ENCODE peak calls at places on chromosome 11, in eight cellular contexts. Z, G, Y, R, E, X, I and M are unnamed samples. For H3K9me3, the result is how much of the 10 kb centered on the place peaks cover.

GRCh38 chr11:117945047-117945820 is 16.0 kb upstream of the TMPRSS13 start:
- DNase-seq in G (no peak), X (no peak), I (no peak), Y (no peak), R (no peak), Z (no peak), E (no peak), M (no peak)

GRCh38 chr11:127640822-127641485 is 640.4 kb upstream of the KIRREL3 start:
- DNase-seq in R (no peak), Z (no peak), Y (no peak), X (no peak), G (peak), I (no peak), E (no peak), M (no peak)

GRCh38 chr11:17779861-17780594 is 45.4 kb downstream of the KCNC1 start:
- DNase-seq in X (no peak), I (peak), R (no peak), Y (no peak), Z (no peak), E (no peak), G (no peak), M (no peak)

GRCh38 chr11:3905080-3905953 is 49.9 kb downstream of the STIM1 start:
- DNase-seq in I (no peak), E (peak), G (peak), Z (peak), R (peak), Y (peak), X (peak), M (peak)

GRCh38 chr11:66720223-66720898 is 8.7 kb downstream of the SPTBN2 start:
- DNase-seq in R (peak), G (no peak), X (peak), Z (no peak), I (no peak), E (no peak), Y (no peak), M (no peak)

GRCh38 chr11:72398058-72398758 is 36.1 kb downstream of the CLPB start:
- DNase-seq in Y (no peak), X (no peak), E (no peak), Z (no peak), I (no peak), G (no peak), R (no peak), M (no peak)

GRCh38 chr11:61007971-61008896 is 36.8 kb downstream of the CD6 start:
- DNase-seq in Z (no peak), I (peak), Y (no peak), E (no peak), R (no peak), G (no peak), X (no peak), M (no peak)

GRCh38 chr11:18010271-18010670 is 2.6 kb downstream of the SERGEF start:
- DNase-seq in G (no peak), R (no peak), E (no peak), Z (no peak), Y (peak), X (peak), I (no peak), M (no peak)

GRCh38 chr11:33898957-33899356 is 7.1 kb upstream of the LMO2 start:
- DNase-seq in Z (no peak), G (no peak), I (no peak), R (no peak), E (no peak), Y (no peak), X (no peak), M (no peak)

GRCh38 chr11:13889566-13890214 is 72.8 kb upstream of the SPON1 start:
- DNase-seq in X (no peak), I (no peak), R (no peak), Y (no peak), G (no peak), Z (no peak), E (no peak), M (no peak)

GRCh38 chr11:60310407-60310998 is 16.6 kb upstream of the MS4A6E start:
- DNase-seq in G (no peak), Z (no peak), R (peak), E (no peak), Y (no peak), I (peak), X (no peak), M (peak)

GRCh38 chr11:119716475-119717057 is 12.4 kb downstream of the NECTIN1 start:
- DNase-seq in I (no peak), E (no peak), G (no peak), Z (no peak), Y (no peak), X (no peak), R (no peak), M (no peak)

GRCh38 chr11:88508558-88508807 is 170.9 kb upstream of the CTSC start:
- DNase-seq in Z (no peak), Y (no peak), I (no peak), G (no peak), R (no peak), E (no peak), X (no peak), M (no peak)

GRCh38 chr11:124069429-124070401 is 28.6 kb upstream of the OR10G7 start:
- DNase-seq in I (no peak), E (no peak), G (no peak), R (peak), Z (no peak), X (peak), Y (peak), M (no peak)

GRCh38 chr11:64391839-64392238 is 32.9 kb downstream of the RPS6KA4 start:
- DNase-seq in Y (no peak), I (no peak), X (no peak), G (no peak), Z (no peak), E (no peak), R (no peak), M (no peak)

GRCh38 chr11:11979487-11980117 is 28.8 kb downstream of the DKK3 start:
- DNase-seq in E (no peak), X (no peak), G (no peak), R (no peak), Y (no peak), I (peak), Z (no peak), M (no peak)

GRCh38 chr11:103035656-103036434 is 56.1 kb downstream of the DCUN1D5 start:
- DNase-seq in E (no peak), X (peak), Z (no peak), I (no peak), G (peak), Y (peak), R (no peak), M (peak)

GRCh38 chr11:63682045-63682915 is 980 bp downstream of the RTN3 start:
- DNase-seq in Z (no peak), E (no peak), I (no peak), R (peak), X (peak), Y (peak), G (no peak), M (peak)

GRCh38 chr11:78229106-78229505 is 40.4 kb downstream of the USP35 start:
- DNase-seq in Y (no peak), G (no peak), R (no peak), E (no peak), Z (no peak), I (no peak), X (no peak), M (no peak)
- H3K9me3 ChIP-seq in Y (under half), G (under half), R (under half), E (under half), Z (under half), I (under half), X (under half), M (under half)

GRCh38 chr11:38221295-38221694 is 1623.3 kb upstream of the RAG2 start:
- DNase-seq in I (no peak), G (no peak), X (no peak), R (no peak), Z (no peak), E (no peak), Y (no peak), M (no peak)

DNA sequence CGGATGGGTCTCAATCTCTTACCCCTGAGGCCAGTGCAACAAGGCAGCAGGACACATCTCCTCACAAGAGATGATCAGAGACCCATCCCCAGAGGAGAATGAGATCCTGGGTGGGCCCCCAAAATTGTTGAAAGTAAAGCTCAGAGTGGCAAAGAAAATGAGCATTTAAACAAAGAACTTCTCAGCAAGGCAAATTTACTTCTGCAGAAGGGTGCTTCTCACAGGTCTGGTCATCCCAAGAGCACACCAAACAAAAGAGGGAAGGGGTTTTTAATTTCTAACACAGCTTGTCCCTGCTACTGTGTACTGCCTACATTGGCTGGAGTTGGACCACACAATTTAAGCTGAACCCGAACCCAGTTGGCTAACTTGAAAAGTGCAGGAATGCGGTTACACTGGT is 1628.6 kb upstream of the RAG2 start:
- DNase-seq in X (no peak), R (no peak), I (no peak), Y (no peak), G (no peak), E (no peak), Z (no peak), M (no peak)
- H3K9me3 ChIP-seq in X (under half), R (under half), I (under half), Y (under half), G (under half), E (under half), Z (under half), M (under half)

DNA sequence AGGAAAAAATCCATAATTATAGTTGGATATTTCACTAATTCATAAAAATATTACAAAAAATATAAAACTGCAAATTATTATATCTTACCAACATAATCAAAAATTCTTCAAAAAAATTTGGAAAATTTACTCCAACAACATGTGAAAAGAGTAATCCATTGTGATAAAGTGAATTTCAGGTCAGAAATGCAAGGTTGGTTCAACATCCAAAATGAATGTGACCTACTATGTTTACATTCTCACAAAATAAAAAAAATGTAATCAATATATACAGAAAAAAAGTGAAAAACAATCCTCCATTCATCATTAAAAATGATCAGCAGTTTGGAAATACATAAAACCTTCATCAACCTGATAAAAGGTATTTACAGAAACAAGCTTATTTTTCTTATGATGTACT is 1252.2 kb downstream of the JRKL start:
- DNase-seq in E (no peak), I (no peak), R (no peak), G (no peak), Z (no peak), Y (no peak), X (no peak), M (no peak)
- H3K9me3 ChIP-seq in E (under half), I (under half), R (under half), G (under half), Z (under half), Y (under half), X (under half), M (under half)

GRCh38 chr11:27596802-27597201 is 90.2 kb upstream of the LIN7C start:
- DNase-seq in Z (no peak), Y (no peak), X (no peak), R (no peak), G (no peak), E (no peak), I (no peak), M (no peak)

GRCh38 chr11:27596388-27596787 is 89.8 kb upstream of the LIN7C start:
- DNase-seq in X (no peak), R (no peak), I (no peak), Y (no peak), G (no peak), E (no peak), Z (no peak), M (no peak)

GRCh38 chr11:27592111-27592780 is 85.7 kb upstream of the LIN7C start:
- DNase-seq in G (no peak), Z (no peak), R (no peak), I (no peak), Y (no peak), E (no peak), X (no peak), M (no peak)
- H3K9me3 ChIP-seq in G (under half), Z (under half), R (under half), I (under half), Y (under half), E (under half), X (under half), M (under half)

GRCh38 chr11:106625566-106625965 is 392.7 kb downstream of the GUCY1A2 start:
- DNase-seq in Z (no peak), X (no peak), I (no peak), R (no peak), E (no peak), Y (no peak), G (no peak), M (no peak)
- H3K9me3 ChIP-seq in Z (under half), X (under half), I (under half), R (under half), E (under half), Y (under half), G (under half), M (under half)

DNA sequence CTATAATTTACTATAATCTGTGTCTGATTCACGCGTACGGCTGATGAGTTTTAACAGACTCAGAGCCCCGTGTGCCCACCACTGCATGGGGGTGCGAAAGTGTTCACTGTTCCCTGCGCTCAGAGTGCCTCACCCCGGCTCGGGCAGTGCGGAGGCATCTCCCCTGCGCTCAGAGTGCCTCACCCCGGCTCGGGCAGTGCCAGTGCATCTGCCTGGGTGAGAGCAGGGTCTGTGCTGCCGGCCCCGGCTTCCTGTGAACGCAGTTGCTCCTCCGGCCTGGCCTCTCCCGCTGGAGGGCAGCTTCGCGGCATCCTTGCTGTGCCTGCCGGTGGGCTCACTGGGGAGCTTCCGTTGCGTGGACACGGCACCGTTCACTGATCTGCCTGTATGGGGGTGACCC is 14.2 kb downstream of the PTDSS2 start:
- DNase-seq in Z (no peak), I (no peak), G (no peak), E (no peak), R (no peak), Y (no peak), X (no peak), M (no peak)
- H3K9me3 ChIP-seq in Z (under half), I (under half), G (under half), E (under half), R (under half), Y (under half), X (under half), M (under half)

DNA sequence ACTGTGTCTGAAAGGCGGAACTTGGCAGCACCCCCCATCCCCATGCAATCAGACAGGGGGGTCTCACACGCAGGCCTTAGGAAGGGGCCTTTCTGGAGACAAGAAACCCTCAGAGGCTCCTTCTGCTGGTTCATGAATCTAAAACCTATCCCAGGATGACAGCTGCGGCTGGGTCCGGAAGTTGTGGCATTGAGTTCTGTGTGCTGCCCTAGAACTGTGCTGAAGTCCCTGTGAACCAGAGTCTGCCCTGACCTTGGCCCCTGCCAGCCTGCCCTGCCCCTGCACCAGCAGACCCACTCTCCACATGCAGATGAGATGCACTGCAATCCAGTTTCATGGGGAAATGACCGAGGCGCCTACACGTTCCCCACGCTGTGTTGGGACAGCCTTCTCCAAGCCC is 268.0 kb downstream of the CTTN start:
- DNase-seq in X (no peak), E (no peak), Y (no peak), G (no peak), I (no peak), Z (no peak), R (peak), M (no peak)
- H3K9me3 ChIP-seq in X (under half), E (under half), Y (under half), G (under half), I (under half), Z (under half), R (under half), M (under half)

DNA sequence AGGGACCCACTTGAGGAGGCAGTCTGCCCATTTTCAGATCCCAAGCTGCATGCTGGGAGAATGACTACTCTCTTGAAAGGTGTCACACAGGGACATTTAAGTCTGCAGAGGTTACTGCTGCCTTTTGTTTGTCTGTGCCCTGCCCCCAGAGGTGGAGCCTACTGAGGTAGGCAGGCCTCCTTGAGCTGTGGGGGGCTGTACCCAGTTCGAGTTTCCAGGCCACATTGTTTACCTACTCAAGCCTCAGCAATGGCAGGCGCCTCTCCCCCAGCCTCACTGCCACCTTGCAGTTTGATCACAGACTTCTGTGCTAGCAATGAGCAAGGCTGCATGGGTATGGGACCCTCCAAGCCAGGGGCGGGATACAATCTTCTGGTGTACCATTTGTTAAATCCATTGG is 126.0 kb downstream of the OR4A5 start:
- DNase-seq in Z (no peak), X (no peak), Y (no peak), I (no peak), E (no peak), G (no peak), R (no peak), M (no peak)
- H3K9me3 ChIP-seq in Z (under half), X (under half), Y (under half), I (under half), E (under half), G (under half), R (half or more), M (half or more)